ENCODE peak calls at places on chromosomes 7 and 10, in five cellular contexts. One of them, this sample, is unnamed. For H3K4me1, the result is how much of the 10 kb centered on the place peaks cover.

GRCh38 chr7:40538281-40538680 is 403.5 kb downstream of the SUGCT start:
- DNase-seq in CD8-positive, alpha-beta T cell: no peak
- DNase-seq in thoracic aorta: no peak
- DNase-seq in psoas muscle: no peak
- DNase-seq in hepatocyte: no peak
- DNase-seq in this sample: no peak

GRCh38 chr7:134462337-134462925 is 3.5 kb upstream of the AKR1B1 start:
- DNase-seq in CD8-positive, alpha-beta T cell: no peak
- DNase-seq in thoracic aorta: no peak
- DNase-seq in psoas muscle: no peak
- DNase-seq in hepatocyte: no peak
- DNase-seq in this sample: no peak

GRCh38 chr10:104479906-104480579 is 126.4 kb downstream of the CFAP58 start:
- DNase-seq in CD8-positive, alpha-beta T cell: no peak
- DNase-seq in thoracic aorta: no peak
- DNase-seq in psoas muscle: no peak
- DNase-seq in hepatocyte: no peak
- DNase-seq in this sample: no peak

GRCh38 chr10:33274096-33274785 is 60.2 kb downstream of the NRP1 start:
- DNase-seq in CD8-positive, alpha-beta T cell: no peak
- DNase-seq in thoracic aorta: no peak
- DNase-seq in psoas muscle: no peak
- DNase-seq in hepatocyte: no peak
- DNase-seq in this sample: no peak

GRCh38 chr10:99796928-99797327 is 14.5 kb downstream of the ABCC2 start:
- DNase-seq in CD8-positive, alpha-beta T cell: no peak
- DNase-seq in thoracic aorta: no peak
- DNase-seq in psoas muscle: no peak
- DNase-seq in hepatocyte: no peak
- DNase-seq in this sample: no peak

GRCh38 chr10:124386186-124387077 is 32.3 kb downstream of the OAT start:
- DNase-seq in CD8-positive, alpha-beta T cell: no peak
- DNase-seq in thoracic aorta: no peak
- DNase-seq in psoas muscle: no peak
- DNase-seq in hepatocyte: no peak
- DNase-seq in this sample: no peak

GRCh38 chr7:116232920-116233319 is 22.6 kb downstream of the TES start:
- DNase-seq in CD8-positive, alpha-beta T cell: no peak
- DNase-seq in thoracic aorta: no peak
- DNase-seq in psoas muscle: no peak
- DNase-seq in hepatocyte: no peak
- DNase-seq in this sample: no peak

GRCh38 chr7:131109757-131110293 is 217.9 kb upstream of the MKLN1 start:
- DNase-seq in CD8-positive, alpha-beta T cell: peak
- DNase-seq in thoracic aorta: peak
- DNase-seq in psoas muscle: peak
- DNase-seq in hepatocyte: peak
- DNase-seq in this sample: peak

GRCh38 chr10:14385591-14386201 is 55.0 kb upstream of the FRMD4A start:
- DNase-seq in CD8-positive, alpha-beta T cell: no peak
- DNase-seq in thoracic aorta: no peak
- DNase-seq in psoas muscle: no peak
- DNase-seq in hepatocyte: no peak
- DNase-seq in this sample: no peak

GRCh38 chr10:84291389-84291788 is 37.0 kb upstream of the CCSER2 start:
- DNase-seq in CD8-positive, alpha-beta T cell: no peak
- DNase-seq in thoracic aorta: no peak
- DNase-seq in psoas muscle: no peak
- DNase-seq in hepatocyte: peak
- DNase-seq in this sample: no peak

GRCh38 chr10:6465854-6466524 is 114.1 kb downstream of the PRKCQ start:
- DNase-seq in CD8-positive, alpha-beta T cell: no peak
- DNase-seq in thoracic aorta: no peak
- DNase-seq in psoas muscle: no peak
- DNase-seq in hepatocyte: no peak
- DNase-seq in this sample: no peak

GRCh38 chr10:89468625-89469024 is 54.3 kb downstream of the IFIT5 start:
- DNase-seq in CD8-positive, alpha-beta T cell: no peak
- DNase-seq in thoracic aorta: no peak
- DNase-seq in psoas muscle: no peak
- DNase-seq in hepatocyte: peak
- DNase-seq in this sample: no peak

GRCh38 chr10:97109562-97109961 is 76.2 kb downstream of the SLIT1 start:
- DNase-seq in CD8-positive, alpha-beta T cell: no peak
- DNase-seq in thoracic aorta: no peak
- DNase-seq in psoas muscle: no peak
- DNase-seq in hepatocyte: no peak
- DNase-seq in this sample: no peak

GRCh38 chr10:129035052-129035805 is 431.8 kb upstream of the MGMT start:
- DNase-seq in CD8-positive, alpha-beta T cell: peak
- DNase-seq in thoracic aorta: no peak
- DNase-seq in psoas muscle: peak
- DNase-seq in hepatocyte: no peak
- DNase-seq in this sample: no peak

GRCh38 chr7:151759591-151760042 is 117.3 kb downstream of the PRKAG2 start:
- DNase-seq in CD8-positive, alpha-beta T cell: peak
- DNase-seq in thoracic aorta: no peak
- DNase-seq in psoas muscle: peak
- DNase-seq in hepatocyte: peak
- DNase-seq in this sample: no peak

GRCh38 chr10:69278446-69278963 is at the start of gene HK1:
- DNase-seq in CD8-positive, alpha-beta T cell: no peak
- DNase-seq in thoracic aorta: no peak
- DNase-seq in psoas muscle: no peak
- DNase-seq in hepatocyte: no peak
- DNase-seq in this sample: no peak

GRCh38 chr7:140541513-140542192 is 62.3 kb upstream of the MKRN1 start:
- DNase-seq in CD8-positive, alpha-beta T cell: no peak
- DNase-seq in thoracic aorta: no peak
- DNase-seq in psoas muscle: peak
- DNase-seq in hepatocyte: peak
- DNase-seq in this sample: peak

GRCh38 chr7:151109094-151110048 is 23.1 kb downstream of the AGAP3 start:
- DNase-seq in CD8-positive, alpha-beta T cell: no peak
- DNase-seq in thoracic aorta: no peak
- DNase-seq in psoas muscle: no peak
- DNase-seq in hepatocyte: peak
- DNase-seq in this sample: no peak

GRCh38 chr7:137146552-137146961 is 197.0 kb downstream of the PTN start:
- DNase-seq in CD8-positive, alpha-beta T cell: no peak
- DNase-seq in thoracic aorta: no peak
- DNase-seq in psoas muscle: no peak
- DNase-seq in hepatocyte: no peak
- DNase-seq in this sample: no peak

GRCh38 chr10:75582102-75582501 is 150.7 kb downstream of the LRMDA start:
- DNase-seq in CD8-positive, alpha-beta T cell: no peak
- DNase-seq in thoracic aorta: no peak
- DNase-seq in psoas muscle: no peak
- DNase-seq in hepatocyte: no peak
- DNase-seq in this sample: no peak

GRCh38 chr10:10818082-10818481 is 199.6 kb upstream of the CELF2 start:
- DNase-seq in CD8-positive, alpha-beta T cell: no peak
- DNase-seq in thoracic aorta: no peak
- DNase-seq in psoas muscle: peak
- DNase-seq in hepatocyte: no peak
- DNase-seq in this sample: peak

GRCh38 chr7:98810166-98810802 is 59.5 kb downstream of the TMEM130 start:
- DNase-seq in CD8-positive, alpha-beta T cell: no peak
- DNase-seq in thoracic aorta: no peak
- DNase-seq in psoas muscle: no peak
- DNase-seq in hepatocyte: no peak
- DNase-seq in this sample: no peak

GRCh38 chr10:12372846-12373245 is 23.5 kb downstream of the CAMK1D start:
- DNase-seq in CD8-positive, alpha-beta T cell: no peak
- DNase-seq in thoracic aorta: no peak
- DNase-seq in psoas muscle: no peak
- DNase-seq in hepatocyte: no peak
- DNase-seq in this sample: no peak

GRCh38 chr10:132322621-132323048 is 9.4 kb upstream of the LRRC27 start:
- DNase-seq in CD8-positive, alpha-beta T cell: no peak
- DNase-seq in thoracic aorta: no peak
- DNase-seq in psoas muscle: no peak
- DNase-seq in hepatocyte: no peak
- DNase-seq in this sample: no peak
- TF ChIP-seq CTCF in CD8-positive, alpha-beta T cell: no peak
- TF ChIP-seq CTCF in thoracic aorta: no peak
- TF ChIP-seq CTCF in psoas muscle: no peak
- TF ChIP-seq CTCF in hepatocyte: no peak
- TF ChIP-seq CTCF in this sample: no peak

GRCh38 chr7:92685146-92686042 is 95.2 kb upstream of the FAM133B start:
- DNase-seq in CD8-positive, alpha-beta T cell: peak
- DNase-seq in thoracic aorta: no peak
- DNase-seq in psoas muscle: no peak
- DNase-seq in hepatocyte: no peak
- DNase-seq in this sample: no peak
- H3K4me1 ChIP-seq in CD8-positive, alpha-beta T cell: half or more
- H3K4me1 ChIP-seq in thoracic aorta: under half
- H3K4me1 ChIP-seq in psoas muscle: under half
- H3K4me1 ChIP-seq in hepatocyte: under half
- H3K4me1 ChIP-seq in this sample: under half

DNA sequence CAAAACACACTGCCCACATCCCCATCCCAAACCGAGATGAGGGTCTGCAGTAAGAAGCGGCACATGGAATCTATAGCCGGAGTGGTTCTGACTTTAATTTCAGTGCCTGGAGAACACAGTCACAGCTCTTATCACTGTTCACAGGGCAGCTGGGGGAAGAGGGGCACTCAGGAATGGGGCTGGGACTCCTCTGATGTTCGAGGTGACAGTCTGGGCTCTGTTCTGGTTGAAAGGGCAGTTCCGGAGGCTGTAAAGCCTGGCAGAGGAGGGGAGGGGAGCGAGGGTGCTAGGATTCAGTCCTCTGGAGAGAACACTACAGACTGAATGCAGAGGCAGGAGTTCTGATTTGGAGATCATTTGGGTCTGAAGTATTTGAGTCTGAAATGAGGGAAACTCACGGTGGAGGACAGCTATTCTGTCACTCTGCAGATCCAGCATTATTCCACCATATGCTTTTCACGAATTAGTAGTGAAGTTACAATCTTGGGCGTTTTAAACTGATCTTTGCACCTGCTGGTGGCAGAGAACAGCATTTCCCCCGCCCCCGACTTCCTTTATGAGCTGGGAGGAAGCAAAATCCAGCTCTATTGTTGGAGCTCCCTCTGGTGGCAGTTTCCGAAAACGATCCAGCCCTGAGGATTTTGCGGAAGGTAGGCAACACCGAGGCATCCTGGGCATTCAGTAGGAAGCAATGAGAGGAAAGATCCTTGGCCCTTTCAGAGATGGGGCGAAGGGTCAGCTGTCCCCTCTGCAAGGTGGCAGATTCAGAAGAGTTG is 22.7 kb upstream of the KCNK18 start:
- DNase-seq in CD8-positive, alpha-beta T cell: peak
- DNase-seq in thoracic aorta: peak
- DNase-seq in psoas muscle: peak
- DNase-seq in hepatocyte: peak
- DNase-seq in this sample: peak
- H3K27ac ChIP-seq in CD8-positive, alpha-beta T cell: no peak
- H3K27ac ChIP-seq in thoracic aorta: no peak
- H3K27ac ChIP-seq in psoas muscle: no peak
- H3K27ac ChIP-seq in hepatocyte: peak
- H3K27ac ChIP-seq in this sample: no peak

GRCh38 chr10:31034041-31034918 is 2.6 kb upstream of the ZNF438 start:
- DNase-seq in CD8-positive, alpha-beta T cell: no peak
- DNase-seq in thoracic aorta: no peak
- DNase-seq in psoas muscle: no peak
- DNase-seq in hepatocyte: peak
- DNase-seq in this sample: no peak

GRCh38 chr10:31031205-31031665 is 430 bp downstream of the ZNF438 start:
- DNase-seq in CD8-positive, alpha-beta T cell: no peak
- DNase-seq in thoracic aorta: no peak
- DNase-seq in psoas muscle: no peak
- DNase-seq in hepatocyte: no peak
- DNase-seq in this sample: no peak

GRCh38 chr10:31031666-31032514 is at the start of gene ZNF438:
- DNase-seq in CD8-positive, alpha-beta T cell: peak
- DNase-seq in thoracic aorta: peak
- DNase-seq in psoas muscle: peak
- DNase-seq in hepatocyte: peak
- DNase-seq in this sample: peak

GRCh38 chr10:31033166-31033565 is 1.5 kb upstream of the ZNF438 start:
- DNase-seq in CD8-positive, alpha-beta T cell: no peak
- DNase-seq in thoracic aorta: no peak
- DNase-seq in psoas muscle: peak
- DNase-seq in hepatocyte: no peak
- DNase-seq in this sample: no peak

GRCh38 chr10:31032515-31033132 is 959 bp upstream of the ZNF438 start:
- DNase-seq in CD8-positive, alpha-beta T cell: no peak
- DNase-seq in thoracic aorta: no peak
- DNase-seq in psoas muscle: no peak
- DNase-seq in hepatocyte: no peak
- DNase-seq in this sample: no peak
- TF ChIP-seq CTCF in CD8-positive, alpha-beta T cell: no peak
- TF ChIP-seq CTCF in thoracic aorta: no peak
- TF ChIP-seq CTCF in psoas muscle: no peak
- TF ChIP-seq CTCF in hepatocyte: no peak
- TF ChIP-seq CTCF in this sample: no peak

GRCh38 chr10:49352323-49352722 is 43.6 kb downstream of the DRGX start:
- DNase-seq in CD8-positive, alpha-beta T cell: no peak
- DNase-seq in thoracic aorta: no peak
- DNase-seq in psoas muscle: no peak
- DNase-seq in hepatocyte: no peak
- DNase-seq in this sample: no peak
- H3K4me1 ChIP-seq in CD8-positive, alpha-beta T cell: under half
- H3K4me1 ChIP-seq in thoracic aorta: under half
- H3K4me1 ChIP-seq in psoas muscle: under half
- H3K4me1 ChIP-seq in hepatocyte: under half
- H3K4me1 ChIP-seq in this sample: under half

GRCh38 chr7:36526720-36527548 is 137.3 kb downstream of the ANLN start:
- DNase-seq in CD8-positive, alpha-beta T cell: no peak
- DNase-seq in thoracic aorta: no peak
- DNase-seq in psoas muscle: no peak
- DNase-seq in hepatocyte: peak
- DNase-seq in this sample: no peak
- H3K27ac ChIP-seq in CD8-positive, alpha-beta T cell: no peak
- H3K27ac ChIP-seq in thoracic aorta: no peak
- H3K27ac ChIP-seq in psoas muscle: no peak
- H3K27ac ChIP-seq in hepatocyte: peak
- H3K27ac ChIP-seq in this sample: no peak

GRCh38 chr7:135802697-135803096 is 54.1 kb upstream of the FAM180A start:
- DNase-seq in CD8-positive, alpha-beta T cell: no peak
- DNase-seq in thoracic aorta: no peak
- DNase-seq in psoas muscle: no peak
- DNase-seq in hepatocyte: no peak
- DNase-seq in this sample: no peak
- TF ChIP-seq CTCF in CD8-positive, alpha-beta T cell: no peak
- TF ChIP-seq CTCF in thoracic aorta: no peak
- TF ChIP-seq CTCF in psoas muscle: no peak
- TF ChIP-seq CTCF in hepatocyte: no peak
- TF ChIP-seq CTCF in this sample: no peak

GRCh38 chr10:3735175-3735574 is 49.8 kb downstream of the KLF6 start:
- DNase-seq in CD8-positive, alpha-beta T cell: peak
- DNase-seq in thoracic aorta: no peak
- DNase-seq in psoas muscle: peak
- DNase-seq in hepatocyte: no peak
- DNase-seq in this sample: peak
- H3K4me1 ChIP-seq in CD8-positive, alpha-beta T cell: under half
- H3K4me1 ChIP-seq in thoracic aorta: under half
- H3K4me1 ChIP-seq in psoas muscle: under half
- H3K4me1 ChIP-seq in hepatocyte: under half
- H3K4me1 ChIP-seq in this sample: under half